ENCODE peak calls at places on chromosomes 13 and 19, in ten cellular contexts. One of them, this sample, is unnamed.

GRCh38 chr13:39452412-39452811 is 150.6 kb downstream of the LHFPL6 start:
- DNase-seq in neural progenitor cell: no peak
- DNase-seq in spleen: no peak
- DNase-seq in Right ventricle myocardium superior: no peak
- DNase-seq in GOT3: no peak
- DNase-seq in cardiac muscle cell: peak; percentile 33
- DNase-seq in activated T-cell treated with anti-CD3 and anti-CD28 coated beads for 48 hours: no peak
- DNase-seq in non-pigmented ciliary epithelial cell: no peak
- DNase-seq in activated CD4-positive, CD25-positive, alpha-beta regulatory T cell treated with anti-CD3 and anti-CD28 coated beads, Interleukin-2, amount 50 U/mL, for 16 hours: no peak
- DNase-seq in NT2/D1: no peak
- DNase-seq in this sample: no peak

GRCh38 chr13:34420975-34421719 is 520.9 kb upstream of the NBEA start:
- DNase-seq in neural progenitor cell: no peak
- DNase-seq in spleen: no peak
- DNase-seq in Right ventricle myocardium superior: no peak
- DNase-seq in GOT3: no peak
- DNase-seq in cardiac muscle cell: no peak
- DNase-seq in activated T-cell treated with anti-CD3 and anti-CD28 coated beads for 48 hours: no peak
- DNase-seq in non-pigmented ciliary epithelial cell: no peak
- DNase-seq in activated CD4-positive, CD25-positive, alpha-beta regulatory T cell treated with anti-CD3 and anti-CD28 coated beads, Interleukin-2, amount 50 U/mL, for 16 hours: no peak
- DNase-seq in NT2/D1: no peak
- DNase-seq in this sample: no peak

GRCh38 chr19:12580180-12580694 is 29.0 kb upstream of the ZNF564 start:
- DNase-seq in neural progenitor cell: no peak
- DNase-seq in spleen: no peak
- DNase-seq in Right ventricle myocardium superior: no peak
- DNase-seq in GOT3: no peak
- DNase-seq in cardiac muscle cell: peak; percentile 41
- DNase-seq in activated T-cell treated with anti-CD3 and anti-CD28 coated beads for 48 hours: no peak
- DNase-seq in non-pigmented ciliary epithelial cell: peak; percentile 63
- DNase-seq in activated CD4-positive, CD25-positive, alpha-beta regulatory T cell treated with anti-CD3 and anti-CD28 coated beads, Interleukin-2, amount 50 U/mL, for 16 hours: no peak
- DNase-seq in NT2/D1: no peak
- DNase-seq in this sample: no peak

GRCh38 chr13:46803586-46803985 is 6.6 kb upstream of the ESD start:
- DNase-seq in neural progenitor cell: no peak
- DNase-seq in spleen: no peak
- DNase-seq in Right ventricle myocardium superior: no peak
- DNase-seq in GOT3: no peak
- DNase-seq in cardiac muscle cell: no peak
- DNase-seq in activated T-cell treated with anti-CD3 and anti-CD28 coated beads for 48 hours: no peak
- DNase-seq in non-pigmented ciliary epithelial cell: no peak
- DNase-seq in activated CD4-positive, CD25-positive, alpha-beta regulatory T cell treated with anti-CD3 and anti-CD28 coated beads, Interleukin-2, amount 50 U/mL, for 16 hours: no peak
- DNase-seq in NT2/D1: no peak
- DNase-seq in this sample: no peak

GRCh38 chr19:1106841-1107654 is 3.3 kb downstream of the GPX4 start:
- DNase-seq in neural progenitor cell: no peak
- DNase-seq in spleen: peak; percentile 83
- DNase-seq in Right ventricle myocardium superior: no peak
- DNase-seq in GOT3: no peak
- DNase-seq in cardiac muscle cell: peak; percentile 72
- DNase-seq in activated T-cell treated with anti-CD3 and anti-CD28 coated beads for 48 hours: no peak
- DNase-seq in non-pigmented ciliary epithelial cell: no peak
- DNase-seq in activated CD4-positive, CD25-positive, alpha-beta regulatory T cell treated with anti-CD3 and anti-CD28 coated beads, Interleukin-2, amount 50 U/mL, for 16 hours: no peak
- DNase-seq in NT2/D1: no peak
- DNase-seq in this sample: no peak

GRCh38 chr13:113383089-113383488 is 19.2 kb upstream of the GRTP1 start:
- DNase-seq in neural progenitor cell: no peak
- DNase-seq in spleen: no peak
- DNase-seq in Right ventricle myocardium superior: no peak
- DNase-seq in GOT3: no peak
- DNase-seq in cardiac muscle cell: no peak
- DNase-seq in activated T-cell treated with anti-CD3 and anti-CD28 coated beads for 48 hours: no peak
- DNase-seq in non-pigmented ciliary epithelial cell: no peak
- DNase-seq in activated CD4-positive, CD25-positive, alpha-beta regulatory T cell treated with anti-CD3 and anti-CD28 coated beads, Interleukin-2, amount 50 U/mL, for 16 hours: no peak
- DNase-seq in NT2/D1: no peak
- DNase-seq in this sample: no peak

GRCh38 chr19:58573658-58574164 is 576 bp upstream of the MZF1 start:
- DNase-seq in neural progenitor cell: no peak
- DNase-seq in spleen: no peak
- DNase-seq in Right ventricle myocardium superior: no peak
- DNase-seq in GOT3: no peak
- DNase-seq in cardiac muscle cell: no peak
- DNase-seq in activated T-cell treated with anti-CD3 and anti-CD28 coated beads for 48 hours: no peak
- DNase-seq in non-pigmented ciliary epithelial cell: no peak
- DNase-seq in activated CD4-positive, CD25-positive, alpha-beta regulatory T cell treated with anti-CD3 and anti-CD28 coated beads, Interleukin-2, amount 50 U/mL, for 16 hours: no peak
- DNase-seq in NT2/D1: no peak
- DNase-seq in this sample: no peak

GRCh38 chr19:41784337-41785239 is 11.8 kb upstream of the CEACAM3 start:
- DNase-seq in neural progenitor cell: no peak
- DNase-seq in spleen: no peak
- DNase-seq in Right ventricle myocardium superior: no peak
- DNase-seq in GOT3: no peak
- DNase-seq in cardiac muscle cell: no peak
- DNase-seq in activated T-cell treated with anti-CD3 and anti-CD28 coated beads for 48 hours: no peak
- DNase-seq in non-pigmented ciliary epithelial cell: no peak
- DNase-seq in activated CD4-positive, CD25-positive, alpha-beta regulatory T cell treated with anti-CD3 and anti-CD28 coated beads, Interleukin-2, amount 50 U/mL, for 16 hours: no peak
- DNase-seq in NT2/D1: no peak
- DNase-seq in this sample: no peak

GRCh38 chr19:19402656-19403372 is 2.7 kb upstream of the GATAD2A start:
- DNase-seq in neural progenitor cell: no peak
- DNase-seq in spleen: peak; percentile 19
- DNase-seq in Right ventricle myocardium superior: no peak
- DNase-seq in GOT3: no peak
- DNase-seq in cardiac muscle cell: peak; percentile 68
- DNase-seq in activated T-cell treated with anti-CD3 and anti-CD28 coated beads for 48 hours: no peak
- DNase-seq in non-pigmented ciliary epithelial cell: no peak
- DNase-seq in activated CD4-positive, CD25-positive, alpha-beta regulatory T cell treated with anti-CD3 and anti-CD28 coated beads, Interleukin-2, amount 50 U/mL, for 16 hours: no peak
- DNase-seq in NT2/D1: no peak
- DNase-seq in this sample: no peak

GRCh38 chr13:113588394-113589111 is 4.0 kb downstream of the TFDP1 start:
- DNase-seq in neural progenitor cell: no peak
- DNase-seq in spleen: peak; percentile 41
- DNase-seq in Right ventricle myocardium superior: no peak
- DNase-seq in GOT3: no peak
- DNase-seq in cardiac muscle cell: no peak
- DNase-seq in activated T-cell treated with anti-CD3 and anti-CD28 coated beads for 48 hours: no peak
- DNase-seq in non-pigmented ciliary epithelial cell: no peak
- DNase-seq in activated CD4-positive, CD25-positive, alpha-beta regulatory T cell treated with anti-CD3 and anti-CD28 coated beads, Interleukin-2, amount 50 U/mL, for 16 hours: no peak
- DNase-seq in NT2/D1: no peak
- DNase-seq in this sample: no peak

GRCh38 chr13:104015646-104016396 is 949.6 kb upstream of the SLC10A2 start:
- DNase-seq in neural progenitor cell: no peak
- DNase-seq in spleen: no peak
- DNase-seq in Right ventricle myocardium superior: no peak
- DNase-seq in GOT3: no peak
- DNase-seq in cardiac muscle cell: peak; percentile 94
- DNase-seq in activated T-cell treated with anti-CD3 and anti-CD28 coated beads for 48 hours: no peak
- DNase-seq in non-pigmented ciliary epithelial cell: peak; percentile 89
- DNase-seq in activated CD4-positive, CD25-positive, alpha-beta regulatory T cell treated with anti-CD3 and anti-CD28 coated beads, Interleukin-2, amount 50 U/mL, for 16 hours: no peak
- DNase-seq in NT2/D1: no peak
- DNase-seq in this sample: peak; percentile 60

GRCh38 chr13:90154311-90154960 is 1193.1 kb upstream of the MIR17HG start:
- DNase-seq in neural progenitor cell: no peak
- DNase-seq in spleen: no peak
- DNase-seq in Right ventricle myocardium superior: no peak
- DNase-seq in GOT3: no peak
- DNase-seq in cardiac muscle cell: no peak
- DNase-seq in activated T-cell treated with anti-CD3 and anti-CD28 coated beads for 48 hours: no peak
- DNase-seq in non-pigmented ciliary epithelial cell: no peak
- DNase-seq in activated CD4-positive, CD25-positive, alpha-beta regulatory T cell treated with anti-CD3 and anti-CD28 coated beads, Interleukin-2, amount 50 U/mL, for 16 hours: no peak
- DNase-seq in NT2/D1: no peak
- DNase-seq in this sample: no peak

GRCh38 chr19:33290082-33290815 is 12.1 kb downstream of the CEBPA start:
- DNase-seq in neural progenitor cell: no peak
- DNase-seq in spleen: peak; percentile 59
- DNase-seq in Right ventricle myocardium superior: peak; percentile 26
- DNase-seq in GOT3: no peak
- DNase-seq in cardiac muscle cell: no peak
- DNase-seq in activated T-cell treated with anti-CD3 and anti-CD28 coated beads for 48 hours: no peak
- DNase-seq in non-pigmented ciliary epithelial cell: no peak
- DNase-seq in activated CD4-positive, CD25-positive, alpha-beta regulatory T cell treated with anti-CD3 and anti-CD28 coated beads, Interleukin-2, amount 50 U/mL, for 16 hours: no peak
- DNase-seq in NT2/D1: no peak
- DNase-seq in this sample: no peak

GRCh38 chr13:33927315-33927714 is 109.4 kb downstream of the RFC3 start:
- DNase-seq in neural progenitor cell: no peak
- DNase-seq in spleen: no peak
- DNase-seq in Right ventricle myocardium superior: no peak
- DNase-seq in GOT3: no peak
- DNase-seq in cardiac muscle cell: peak; percentile 60
- DNase-seq in activated T-cell treated with anti-CD3 and anti-CD28 coated beads for 48 hours: no peak
- DNase-seq in non-pigmented ciliary epithelial cell: no peak
- DNase-seq in activated CD4-positive, CD25-positive, alpha-beta regulatory T cell treated with anti-CD3 and anti-CD28 coated beads, Interleukin-2, amount 50 U/mL, for 16 hours: no peak
- DNase-seq in NT2/D1: no peak
- DNase-seq in this sample: peak; percentile 40

GRCh38 chr19:40411125-40411842 is 1.9 kb downstream of the PRX start:
- DNase-seq in neural progenitor cell: no peak
- DNase-seq in spleen: no peak
- DNase-seq in Right ventricle myocardium superior: peak; percentile 77
- DNase-seq in GOT3: no peak
- DNase-seq in cardiac muscle cell: no peak
- DNase-seq in activated T-cell treated with anti-CD3 and anti-CD28 coated beads for 48 hours: no peak
- DNase-seq in non-pigmented ciliary epithelial cell: no peak
- DNase-seq in activated CD4-positive, CD25-positive, alpha-beta regulatory T cell treated with anti-CD3 and anti-CD28 coated beads, Interleukin-2, amount 50 U/mL, for 16 hours: no peak
- DNase-seq in NT2/D1: no peak
- DNase-seq in this sample: no peak

GRCh38 chr19:49556412-49557398 is 23.7 kb downstream of the NOSIP start:
- DNase-seq in neural progenitor cell: peak; percentile 18
- DNase-seq in spleen: no peak
- DNase-seq in Right ventricle myocardium superior: no peak
- DNase-seq in GOT3: no peak
- DNase-seq in cardiac muscle cell: no peak
- DNase-seq in activated T-cell treated with anti-CD3 and anti-CD28 coated beads for 48 hours: peak; percentile 48
- DNase-seq in non-pigmented ciliary epithelial cell: no peak
- DNase-seq in activated CD4-positive, CD25-positive, alpha-beta regulatory T cell treated with anti-CD3 and anti-CD28 coated beads, Interleukin-2, amount 50 U/mL, for 16 hours: no peak
- DNase-seq in NT2/D1: no peak
- DNase-seq in this sample: no peak

GRCh38 chr13:80050252-80050651 is 290.7 kb downstream of the SPRY2 start:
- DNase-seq in neural progenitor cell: no peak
- DNase-seq in spleen: no peak
- DNase-seq in Right ventricle myocardium superior: no peak
- DNase-seq in GOT3: no peak
- DNase-seq in cardiac muscle cell: peak; percentile 35
- DNase-seq in activated T-cell treated with anti-CD3 and anti-CD28 coated beads for 48 hours: no peak
- DNase-seq in non-pigmented ciliary epithelial cell: no peak
- DNase-seq in activated CD4-positive, CD25-positive, alpha-beta regulatory T cell treated with anti-CD3 and anti-CD28 coated beads, Interleukin-2, amount 50 U/mL, for 16 hours: no peak
- DNase-seq in NT2/D1: no peak
- DNase-seq in this sample: peak; percentile 49

GRCh38 chr19:17296976-17297375 is 6.2 kb downstream of the ABHD8 start:
- DNase-seq in neural progenitor cell: no peak
- DNase-seq in spleen: no peak
- DNase-seq in Right ventricle myocardium superior: no peak
- DNase-seq in GOT3: no peak
- DNase-seq in cardiac muscle cell: no peak
- DNase-seq in activated T-cell treated with anti-CD3 and anti-CD28 coated beads for 48 hours: no peak
- DNase-seq in non-pigmented ciliary epithelial cell: no peak
- DNase-seq in activated CD4-positive, CD25-positive, alpha-beta regulatory T cell treated with anti-CD3 and anti-CD28 coated beads, Interleukin-2, amount 50 U/mL, for 16 hours: no peak
- DNase-seq in NT2/D1: no peak
- DNase-seq in this sample: no peak

GRCh38 chr13:108702171-108702570 is 72.8 kb downstream of the MYO16 start:
- DNase-seq in neural progenitor cell: no peak
- DNase-seq in spleen: no peak
- DNase-seq in Right ventricle myocardium superior: no peak
- DNase-seq in GOT3: no peak
- DNase-seq in cardiac muscle cell: no peak
- DNase-seq in activated T-cell treated with anti-CD3 and anti-CD28 coated beads for 48 hours: no peak
- DNase-seq in non-pigmented ciliary epithelial cell: no peak
- DNase-seq in activated CD4-positive, CD25-positive, alpha-beta regulatory T cell treated with anti-CD3 and anti-CD28 coated beads, Interleukin-2, amount 50 U/mL, for 16 hours: no peak
- DNase-seq in NT2/D1: no peak
- DNase-seq in this sample: no peak

GRCh38 chr19:30670562-30671513 is 298.7 kb downstream of the ZNF536 start:
- DNase-seq in neural progenitor cell: no peak
- DNase-seq in spleen: peak; percentile 53
- DNase-seq in Right ventricle myocardium superior: no peak
- DNase-seq in GOT3: no peak
- DNase-seq in cardiac muscle cell: no peak
- DNase-seq in activated T-cell treated with anti-CD3 and anti-CD28 coated beads for 48 hours: no peak
- DNase-seq in non-pigmented ciliary epithelial cell: no peak
- DNase-seq in activated CD4-positive, CD25-positive, alpha-beta regulatory T cell treated with anti-CD3 and anti-CD28 coated beads, Interleukin-2, amount 50 U/mL, for 16 hours: no peak
- DNase-seq in NT2/D1: no peak
- DNase-seq in this sample: no peak

GRCh38 chr13:25901460-25902376 is 150.1 kb downstream of the SHISA2 start:
- DNase-seq in neural progenitor cell: no peak
- DNase-seq in spleen: no peak
- DNase-seq in Right ventricle myocardium superior: no peak
- DNase-seq in GOT3: no peak
- DNase-seq in cardiac muscle cell: peak; percentile 91
- DNase-seq in activated T-cell treated with anti-CD3 and anti-CD28 coated beads for 48 hours: no peak
- DNase-seq in non-pigmented ciliary epithelial cell: peak; percentile 92
- DNase-seq in activated CD4-positive, CD25-positive, alpha-beta regulatory T cell treated with anti-CD3 and anti-CD28 coated beads, Interleukin-2, amount 50 U/mL, for 16 hours: no peak
- DNase-seq in NT2/D1: no peak
- DNase-seq in this sample: peak; percentile 61

GRCh38 chr19:18662972-18663732 is 20.3 kb upstream of the CRTC1 start:
- DNase-seq in neural progenitor cell: peak; percentile 59
- DNase-seq in spleen: no peak
- DNase-seq in Right ventricle myocardium superior: no peak
- DNase-seq in GOT3: no peak
- DNase-seq in cardiac muscle cell: no peak
- DNase-seq in activated T-cell treated with anti-CD3 and anti-CD28 coated beads for 48 hours: no peak
- DNase-seq in non-pigmented ciliary epithelial cell: no peak
- DNase-seq in activated CD4-positive, CD25-positive, alpha-beta regulatory T cell treated with anti-CD3 and anti-CD28 coated beads, Interleukin-2, amount 50 U/mL, for 16 hours: no peak
- DNase-seq in NT2/D1: no peak
- DNase-seq in this sample: no peak

GRCh38 chr19:51296331-51297093 is 14.9 kb upstream of the IGLON5 start:
- DNase-seq in neural progenitor cell: peak; percentile 33
- DNase-seq in spleen: no peak
- DNase-seq in Right ventricle myocardium superior: no peak
- DNase-seq in GOT3: no peak
- DNase-seq in cardiac muscle cell: peak; percentile 19
- DNase-seq in activated T-cell treated with anti-CD3 and anti-CD28 coated beads for 48 hours: no peak
- DNase-seq in non-pigmented ciliary epithelial cell: no peak
- DNase-seq in activated CD4-positive, CD25-positive, alpha-beta regulatory T cell treated with anti-CD3 and anti-CD28 coated beads, Interleukin-2, amount 50 U/mL, for 16 hours: no peak
- DNase-seq in NT2/D1: no peak
- DNase-seq in this sample: no peak

This sample was measured in astrocyte of the cerebellum.